ENCODE peak calls at places on chromosomes 7 and 10, in nine cellular contexts. X is psoas muscle; G is mucosa of descending colon; V is upper lobe of right lung; J is PC-3; W is naive thymus-derived CD4-positive, alpha-beta T cell; S is thoracic aorta; Z is mammary epithelial cell; I is cardiac muscle cell. C is an unnamed sample.

GRCh38 chr7:70177166-70177565 is 578.9 kb downstream of the AUTS2 start:
- DNase-seq in X (no peak), G (no peak), V (no peak), J (no peak), W (no peak), S (no peak), Z (no peak), I (no peak), C (no peak)

GRCh38 chr10:107418411-107418810 is 253.9 kb upstream of the SORCS1 start:
- DNase-seq in X (no peak), G (no peak), V (no peak), J (no peak), W (no peak), S (no peak), Z (no peak), I (no peak), C (no peak)

GRCh38 chr10:73828166-73828565 is 16.8 kb upstream of the NDST2 start:
- DNase-seq in X (no peak), G (no peak), V (no peak), J (no peak), W (no peak), S (no peak), Z (no peak), I (no peak), C (no peak)

GRCh38 chr10:103554488-103555320 is 61.2 kb downstream of the NEURL1 start:
- DNase-seq in X (peak; percentile 88), G (peak; percentile 77), V (no peak), J (peak; percentile 58), W (no peak), S (no peak), Z (peak; percentile 39), I (peak; percentile 63), C (peak; percentile 59)

GRCh38 chr10:119415536-119416527 is 126.7 kb downstream of the RGS10 start:
- DNase-seq in X (no peak), G (no peak), V (peak; percentile 48), J (no peak), W (no peak), S (no peak), Z (no peak), I (no peak), C (no peak)

GRCh38 chr10:48592346-48592745 is 12.5 kb downstream of the ARHGAP22 start:
- DNase-seq in X (no peak), G (no peak), V (no peak), J (no peak), W (no peak), S (no peak), Z (no peak), I (no peak), C (no peak)

GRCh38 chr7:121278120-121279021 is 50.4 kb upstream of the WNT16 start:
- DNase-seq in X (no peak), G (no peak), V (no peak), J (peak; percentile 57), W (no peak), S (no peak), Z (peak; percentile 74), I (peak; percentile 48), C (no peak)

GRCh38 chr10:90818736-90819135 is 39.1 kb downstream of the HTR7 start:
- DNase-seq in X (no peak), G (no peak), V (no peak), J (no peak), W (no peak), S (no peak), Z (peak; percentile 58), I (no peak), C (no peak)

GRCh38 chr7:82375068-82375467 is 68.5 kb downstream of the CACNA2D1 start:
- DNase-seq in X (no peak), G (no peak), V (no peak), J (no peak), W (no peak), S (no peak), Z (no peak), I (no peak), C (no peak)

GRCh38 chr7:117907058-117907633 is 33.9 kb upstream of the CTTNBP2 start:
- DNase-seq in X (no peak), G (no peak), V (no peak), J (no peak), W (no peak), S (no peak), Z (no peak), I (no peak), C (no peak)

DNA sequence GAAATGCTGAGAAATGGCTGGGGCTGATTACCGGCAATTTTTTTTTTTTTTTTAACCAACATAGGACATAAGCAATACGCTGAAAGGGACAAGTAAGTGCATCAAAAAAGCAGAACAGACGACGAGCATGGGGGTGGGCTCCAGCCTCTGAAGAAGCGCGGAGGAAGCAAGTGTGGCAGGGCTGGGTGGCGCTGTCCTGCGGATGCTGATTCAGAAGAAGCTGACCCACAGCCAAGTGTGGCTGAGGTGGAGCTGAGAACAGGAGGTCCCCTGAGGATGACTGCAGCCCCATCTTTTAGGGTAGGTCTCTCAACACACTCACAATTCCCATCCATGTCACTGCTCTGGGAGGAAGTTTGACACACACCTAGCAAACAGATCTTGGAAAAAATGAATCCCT is 65.5 kb downstream of the CTBP2 start:
- DNase-seq in X (peak; percentile 48), G (no peak), V (peak; percentile 48), J (no peak), W (no peak), S (no peak), Z (no peak), I (no peak), C (peak; percentile 43)
- H3K4me1 ChIP-seq in X (peaks cover 76% of the 10 kb centered on the region), G (no peaks in the 10 kb centered on the region), V (peaks cover 15% of the 10 kb centered on the region), J (no peaks in the 10 kb centered on the region), W (no peaks in the 10 kb centered on the region), S (peaks cover 59% of the 10 kb centered on the region), Z (peaks cover 19% of the 10 kb centered on the region), I (peaks cover 15% of the 10 kb centered on the region), C (peaks cover 40% of the 10 kb centered on the region)

GRCh38 chr7:106071999-106072714 is 40.0 kb downstream of the SYPL1 start:
- DNase-seq in X (no peak), G (no peak), V (no peak), J (peak; percentile 42), W (no peak), S (no peak), Z (no peak), I (peak; percentile 45), C (no peak)

GRCh38 chr7:106072715-106073091 is 39.4 kb downstream of the SYPL1 start:
- DNase-seq in X (no peak), G (no peak), V (no peak), J (no peak), W (no peak), S (no peak), Z (no peak), I (no peak), C (no peak)

GRCh38 chr7:106075937-106076336 is 36.2 kb downstream of the SYPL1 start:
- DNase-seq in X (no peak), G (no peak), V (no peak), J (no peak), W (no peak), S (no peak), Z (no peak), I (no peak), C (no peak)

GRCh38 chr7:106073701-106074100 is 38.4 kb downstream of the SYPL1 start:
- DNase-seq in X (no peak), G (no peak), V (no peak), J (no peak), W (no peak), S (no peak), Z (no peak), I (no peak), C (no peak)

DNA sequence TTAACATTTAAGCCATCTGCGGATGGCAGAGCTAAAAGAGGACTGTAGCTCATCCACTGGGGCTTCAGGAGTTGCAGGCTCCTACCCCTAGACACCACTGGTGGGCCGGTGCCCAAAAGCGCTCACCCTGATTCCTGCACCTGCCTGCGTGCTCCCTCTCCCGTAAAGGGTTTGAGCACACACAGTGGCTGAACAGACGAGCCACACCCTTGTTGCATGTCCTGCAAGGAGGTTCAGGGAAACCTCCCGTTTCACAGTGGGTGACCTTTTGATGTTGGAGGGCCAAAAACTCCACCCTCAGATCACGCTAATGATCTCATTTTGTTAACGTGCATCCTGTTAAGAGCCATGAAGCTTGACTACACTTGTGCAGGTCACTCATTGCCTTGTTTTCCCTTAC is 37.9 kb downstream of the SYPL1 start:
- DNase-seq in X (no peak), G (no peak), V (no peak), J (no peak), W (no peak), S (no peak), Z (no peak), I (no peak), C (no peak)
- H3K4me1 ChIP-seq in X (peaks cover 4% of the 10 kb centered on the region), G (peaks cover 14% of the 10 kb centered on the region), V (peaks cover 42% of the 10 kb centered on the region), J (peaks cover 32% of the 10 kb centered on the region), W (peaks cover 52% of the 10 kb centered on the region), S (peaks cover 8% of the 10 kb centered on the region), Z (peaks cover 38% of the 10 kb centered on the region), I (peaks cover 23% of the 10 kb centered on the region), C (peaks cover 33% of the 10 kb centered on the region)

DNA sequence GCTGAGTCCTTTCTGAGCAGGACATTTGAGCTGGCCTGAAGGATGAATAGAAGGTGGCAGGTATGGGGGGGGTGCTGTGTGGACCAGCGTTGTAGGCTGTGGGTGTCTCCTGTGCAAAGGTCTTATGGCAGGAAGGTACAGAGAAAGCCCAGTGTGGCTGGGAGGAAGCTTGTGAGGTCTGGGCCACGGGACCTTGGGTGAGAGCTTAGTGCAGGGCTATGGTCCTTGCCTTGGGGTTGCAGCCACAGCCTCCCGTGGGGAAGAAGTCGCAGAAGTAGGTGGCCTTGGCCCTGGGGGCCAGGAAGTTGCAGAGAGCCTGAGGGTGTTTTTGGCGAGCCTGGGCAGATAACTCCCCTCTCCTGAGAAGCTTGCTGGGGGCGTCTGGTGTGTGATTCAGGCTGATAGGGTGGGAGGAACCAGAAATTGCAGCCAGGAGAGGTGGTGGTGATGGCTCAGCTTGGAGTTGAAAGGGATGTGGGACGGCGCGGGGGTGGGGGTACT is 172.0 kb upstream of the TNRC18 start:
- DNase-seq in X (no peak), G (no peak), V (no peak), J (peak; percentile 49), W (no peak), S (peak; percentile 26), Z (peak; percentile 78), I (no peak), C (no peak)
- H3K4me1 ChIP-seq in X (peaks cover 5% of the 10 kb centered on the region), G (peaks cover 32% of the 10 kb centered on the region), V (peaks cover 39% of the 10 kb centered on the region), J (peaks cover 52% of the 10 kb centered on the region), W (peaks cover 31% of the 10 kb centered on the region), S (peaks cover 63% of the 10 kb centered on the region), Z (peaks cover 50% of the 10 kb centered on the region), I (peaks cover 35% of the 10 kb centered on the region), C (peaks cover 75% of the 10 kb centered on the region)

DNA sequence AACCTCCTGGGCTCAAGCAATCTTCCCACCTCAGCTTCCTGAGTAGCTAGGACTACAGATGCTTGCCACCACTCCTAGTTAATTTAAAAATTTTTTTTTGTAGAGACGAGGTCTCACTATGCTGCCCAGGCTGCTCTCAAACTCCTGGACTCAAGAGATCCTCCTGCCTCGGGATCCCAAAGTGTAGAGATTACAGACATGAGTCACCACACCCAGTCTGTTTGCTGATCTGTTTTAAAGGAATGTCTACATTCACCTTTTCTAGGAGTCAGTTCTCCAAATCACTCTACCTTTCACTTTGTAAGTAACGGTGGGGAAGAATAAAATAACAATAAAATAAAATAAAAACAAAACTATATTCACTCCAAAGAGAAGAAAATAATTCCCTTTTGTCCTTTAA is 86.6 kb upstream of the AGBL3 start:
- DNase-seq in X (no peak), G (no peak), V (no peak), J (peak; percentile 71), W (no peak), S (no peak), Z (peak; percentile 79), I (peak; percentile 36), C (no peak)
- H3K4me1 ChIP-seq in X (no peaks in the 10 kb centered on the region), G (no peaks in the 10 kb centered on the region), V (peaks cover 5% of the 10 kb centered on the region), J (peaks cover 14% of the 10 kb centered on the region), W (no peaks in the 10 kb centered on the region), S (peaks cover 73% of the 10 kb centered on the region), Z (peaks cover 35% of the 10 kb centered on the region), I (no peaks in the 10 kb centered on the region), C (peaks cover 14% of the 10 kb centered on the region)

GRCh38 chr7:2116903-2117680 is 115.7 kb downstream of the MAD1L1 start:
- DNase-seq in X (no peak), G (no peak), V (no peak), J (no peak), W (no peak), S (no peak), Z (peak; percentile 16), I (peak; percentile 58), C (no peak)
- H3K4me1 ChIP-seq in X (peaks cover 27% of the 10 kb centered on the region), G (no peaks in the 10 kb centered on the region), V (peaks cover 26% of the 10 kb centered on the region), J (peaks cover 33% of the 10 kb centered on the region), W (peaks cover 21% of the 10 kb centered on the region), S (peaks cover 20% of the 10 kb centered on the region), Z (peaks cover 36% of the 10 kb centered on the region), I (peaks cover 3% of the 10 kb centered on the region), C (peaks cover 50% of the 10 kb centered on the region)